ENCODE peak calls at places on chromosomes 12 and 14, in four cellular contexts. One of them, this sample, is unnamed.

GRCh38 chr14:64185184-64185583 is 109.0 kb downstream of the ESR2 start:
- DNase-seq in retinal pigment epithelial cell: no peak
- DNase-seq in left lung: no peak
- DNase-seq in ELF-1: no peak
- DNase-seq in this sample: no peak

GRCh38 chr12:48890657-48891418 is 25.2 kb upstream of the RND1 start:
- DNase-seq in retinal pigment epithelial cell: no peak
- DNase-seq in left lung: peak; percentile 71
- DNase-seq in ELF-1: peak; percentile 97
- DNase-seq in this sample: peak; percentile 96

GRCh38 chr12:111451649-111452129 is 46.0 kb downstream of the SH2B3 start:
- DNase-seq in retinal pigment epithelial cell: no peak
- DNase-seq in left lung: no peak
- DNase-seq in ELF-1: no peak
- DNase-seq in this sample: peak; percentile 28

GRCh38 chr12:3364661-3365264 is 126.2 kb upstream of the PRMT8 start:
- DNase-seq in retinal pigment epithelial cell: no peak
- DNase-seq in left lung: no peak
- DNase-seq in ELF-1: no peak
- DNase-seq in this sample: peak; percentile 50

GRCh38 chr14:81323094-81323493 is 77.0 kb downstream of the STON2 start:
- DNase-seq in retinal pigment epithelial cell: no peak
- DNase-seq in left lung: no peak
- DNase-seq in ELF-1: no peak
- DNase-seq in this sample: no peak

GRCh38 chr14:75283162-75283883 is 4.7 kb downstream of the FOS start:
- DNase-seq in retinal pigment epithelial cell: no peak
- DNase-seq in left lung: peak; percentile 69
- DNase-seq in ELF-1: peak; percentile 75
- DNase-seq in this sample: no peak

GRCh38 chr14:99755629-99756603 is 37.3 kb upstream of the EML1 start:
- DNase-seq in retinal pigment epithelial cell: peak; percentile 75
- DNase-seq in left lung: peak; percentile 82
- DNase-seq in ELF-1: no peak
- DNase-seq in this sample: peak; percentile 77

GRCh38 chr14:74049886-74050495 is 30.8 kb downstream of the BBOF1 start:
- DNase-seq in retinal pigment epithelial cell: no peak
- DNase-seq in left lung: no peak
- DNase-seq in ELF-1: no peak
- DNase-seq in this sample: no peak

GRCh38 chr12:130104596-130105253 is 57.5 kb upstream of the FZD10 start:
- DNase-seq in retinal pigment epithelial cell: no peak
- DNase-seq in left lung: no peak
- DNase-seq in ELF-1: peak; percentile 64
- DNase-seq in this sample: peak; percentile 76

GRCh38 chr14:76998777-76999366 is 29.6 kb downstream of the IRF2BPL start:
- DNase-seq in retinal pigment epithelial cell: no peak
- DNase-seq in left lung: no peak
- DNase-seq in ELF-1: no peak
- DNase-seq in this sample: no peak

GRCh38 chr12:96981053-96981452 is 74.0 kb downstream of the NEDD1 start:
- DNase-seq in retinal pigment epithelial cell: peak; percentile 45
- DNase-seq in left lung: no peak
- DNase-seq in ELF-1: no peak
- DNase-seq in this sample: peak; percentile 74

GRCh38 chr12:18422849-18423248 is 161.5 kb downstream of the PIK3C2G start:
- DNase-seq in retinal pigment epithelial cell: no peak
- DNase-seq in left lung: no peak
- DNase-seq in ELF-1: no peak
- DNase-seq in this sample: no peak

GRCh38 chr12:70177637-70178036 is 65.6 kb upstream of the CNOT2 start:
- DNase-seq in retinal pigment epithelial cell: no peak
- DNase-seq in left lung: no peak
- DNase-seq in ELF-1: no peak
- DNase-seq in this sample: no peak

GRCh38 chr14:70257526-70257925 is 68.8 kb upstream of the SLC8A3 start:
- DNase-seq in retinal pigment epithelial cell: no peak
- DNase-seq in left lung: no peak
- DNase-seq in ELF-1: peak; percentile 26
- DNase-seq in this sample: peak; percentile 63

GRCh38 chr12:19916193-19916498 is 452.2 kb upstream of the PDE3A start:
- DNase-seq in retinal pigment epithelial cell: no peak
- DNase-seq in left lung: no peak
- DNase-seq in ELF-1: no peak
- DNase-seq in this sample: no peak

GRCh38 chr12:42056130-42056529 is 88.5 kb downstream of the GXYLT1 start:
- DNase-seq in retinal pigment epithelial cell: no peak
- DNase-seq in left lung: no peak
- DNase-seq in ELF-1: no peak
- DNase-seq in this sample: no peak

GRCh38 chr12:41151789-41152188 is 36.3 kb upstream of the PDZRN4 start:
- DNase-seq in retinal pigment epithelial cell: peak; percentile 82
- DNase-seq in left lung: no peak
- DNase-seq in ELF-1: no peak
- DNase-seq in this sample: no peak

GRCh38 chr12:49705479-49706267 is 1.5 kb downstream of the FMNL3 start:
- DNase-seq in retinal pigment epithelial cell: peak; percentile 51
- DNase-seq in left lung: peak; percentile 56
- DNase-seq in ELF-1: peak; percentile 39
- DNase-seq in this sample: peak; percentile 92

GRCh38 chr14:53432378-53432802 is 279.3 kb upstream of the DDHD1 start:
- DNase-seq in retinal pigment epithelial cell: no peak
- DNase-seq in left lung: no peak
- DNase-seq in ELF-1: peak; percentile 58
- DNase-seq in this sample: peak; percentile 77

GRCh38 chr14:33527023-33527634 is 423.7 kb downstream of the EGLN3 start:
- DNase-seq in retinal pigment epithelial cell: no peak
- DNase-seq in left lung: no peak
- DNase-seq in ELF-1: no peak
- DNase-seq in this sample: no peak

GRCh38 chr12:101050631-101051030 is 159.4 kb downstream of the SLC5A8 start:
- DNase-seq in retinal pigment epithelial cell: no peak
- DNase-seq in left lung: no peak
- DNase-seq in ELF-1: no peak
- DNase-seq in this sample: no peak

GRCh38 chr14:104155513-104155912 is 17.1 kb downstream of the KIF26A start:
- DNase-seq in retinal pigment epithelial cell: no peak
- DNase-seq in left lung: no peak
- DNase-seq in ELF-1: no peak
- DNase-seq in this sample: no peak

GRCh38 chr14:89290813-89291212 is 126.2 kb downstream of the FOXN3 start:
- DNase-seq in retinal pigment epithelial cell: no peak
- DNase-seq in left lung: no peak
- DNase-seq in ELF-1: no peak
- DNase-seq in this sample: no peak

GRCh38 chr14:63308723-63309317 is 9.9 kb downstream of the GPHB5 start:
- DNase-seq in retinal pigment epithelial cell: no peak
- DNase-seq in left lung: no peak
- DNase-seq in ELF-1: peak; percentile 28
- DNase-seq in this sample: peak; percentile 79

GRCh38 chr14:24231263-24232120 is 675 bp downstream of the NEDD8 start:
- DNase-seq in retinal pigment epithelial cell: no peak
- DNase-seq in left lung: no peak
- DNase-seq in ELF-1: no peak
- DNase-seq in this sample: no peak

GRCh38 chr14:76051717-76052459 is 66.3 kb downstream of the IFT43 start:
- DNase-seq in retinal pigment epithelial cell: no peak
- DNase-seq in left lung: no peak
- DNase-seq in ELF-1: no peak
- DNase-seq in this sample: no peak

GRCh38 chr12:124425667-124426066 is 130.8 kb downstream of the RFLNA start:
- DNase-seq in retinal pigment epithelial cell: no peak
- DNase-seq in left lung: no peak
- DNase-seq in ELF-1: no peak
- DNase-seq in this sample: no peak

GRCh38 chr12:113392988-113393579 is 10.6 kb downstream of the SDS start:
- DNase-seq in retinal pigment epithelial cell: no peak
- DNase-seq in left lung: no peak
- DNase-seq in ELF-1: peak; percentile 95
- DNase-seq in this sample: peak; percentile 93

GRCh38 chr12:79424109-79424721 is 266.5 kb downstream of the PAWR start:
- DNase-seq in retinal pigment epithelial cell: peak; percentile 89
- DNase-seq in left lung: no peak
- DNase-seq in ELF-1: no peak
- DNase-seq in this sample: no peak

GRCh38 chr14:104353921-104354701 is 215.7 kb downstream of the KIF26A start:
- DNase-seq in retinal pigment epithelial cell: no peak
- DNase-seq in left lung: peak; percentile 31
- DNase-seq in ELF-1: no peak
- DNase-seq in this sample: peak; percentile 44

GRCh38 chr14:20627337-20628032 is 14.0 kb downstream of the OR6S1 start:
- DNase-seq in retinal pigment epithelial cell: no peak
- DNase-seq in left lung: no peak
- DNase-seq in ELF-1: no peak
- DNase-seq in this sample: no peak